ENCODE peak calls at places on chromosome X, in five cellular contexts. One of them, this sample, is unnamed. For H3K4me1, the result is how much of the 10 kb centered on the place peaks cover.

GRCh38 chrX:18883961-18884765 is 99.8 kb downstream of the PHKA2 start:
- DNase-seq in neuronal stem cell: no peak
- DNase-seq in H9: no peak
- DNase-seq in IMR-90: no peak
- DNase-seq in H1: no peak
- DNase-seq in this sample: no peak

GRCh38 chrX:46444011-46444410 is 101.2 kb downstream of the ZNF674 start:
- DNase-seq in neuronal stem cell: no peak
- DNase-seq in H9: no peak
- DNase-seq in IMR-90: peak
- DNase-seq in H1: no peak
- DNase-seq in this sample: peak

GRCh38 chrX:81195712-81196111 is 6.0 kb downstream of the HMGN5 start:
- DNase-seq in neuronal stem cell: peak
- DNase-seq in H9: peak
- DNase-seq in IMR-90: peak
- DNase-seq in H1: no peak
- DNase-seq in this sample: peak

GRCh38 chrX:28039258-28039657 is 58.0 kb upstream of the DCAF8L1 start:
- DNase-seq in neuronal stem cell: no peak
- DNase-seq in H9: no peak
- DNase-seq in IMR-90: no peak
- DNase-seq in H1: no peak
- DNase-seq in this sample: no peak

GRCh38 chrX:125203737-125204578 is 115.7 kb upstream of the TEX13C start:
- DNase-seq in neuronal stem cell: no peak
- DNase-seq in H9: peak
- DNase-seq in IMR-90: no peak
- DNase-seq in H1: no peak
- DNase-seq in this sample: peak

GRCh38 chrX:47501226-47502071 is 18.4 kb upstream of the ZNF41 start:
- DNase-seq in neuronal stem cell: no peak
- DNase-seq in H9: no peak
- DNase-seq in IMR-90: peak
- DNase-seq in H1: no peak
- DNase-seq in this sample: no peak

GRCh38 chrX:113384628-113385027 is 544.0 kb upstream of the AMOT start:
- DNase-seq in neuronal stem cell: no peak
- DNase-seq in H9: no peak
- DNase-seq in IMR-90: peak
- DNase-seq in H1: no peak
- DNase-seq in this sample: no peak

GRCh38 chrX:8815460-8816065 is 14.4 kb upstream of the FAM9A start:
- DNase-seq in neuronal stem cell: peak
- DNase-seq in H9: no peak
- DNase-seq in IMR-90: peak
- DNase-seq in H1: no peak
- DNase-seq in this sample: peak

GRCh38 chrX:12930150-12930549 is 23.7 kb downstream of the TLR8 start:
- DNase-seq in neuronal stem cell: no peak
- DNase-seq in H9: no peak
- DNase-seq in IMR-90: no peak
- DNase-seq in H1: no peak
- DNase-seq in this sample: no peak

GRCh38 chrX:3743821-3744439 is 30.5 kb upstream of the PRKX start:
- DNase-seq in neuronal stem cell: no peak
- DNase-seq in H9: no peak
- DNase-seq in IMR-90: no peak
- DNase-seq in H1: no peak
- DNase-seq in this sample: no peak

GRCh38 chrX:150155396-150156048 is 207.6 kb upstream of the MAMLD1 start:
- DNase-seq in neuronal stem cell: no peak
- DNase-seq in H9: no peak
- DNase-seq in IMR-90: peak
- DNase-seq in H1: no peak
- DNase-seq in this sample: no peak

GRCh38 chrX:23937100-23937499 is 29.3 kb downstream of the CXorf58 start:
- DNase-seq in neuronal stem cell: no peak
- DNase-seq in H9: no peak
- DNase-seq in IMR-90: peak
- DNase-seq in H1: no peak
- DNase-seq in this sample: no peak

GRCh38 chrX:1443496-1444075 is 9.1 kb downstream of the ASMTL start:
- DNase-seq in neuronal stem cell: no peak
- DNase-seq in H9: peak
- DNase-seq in IMR-90: no peak
- DNase-seq in H1: no peak
- DNase-seq in this sample: no peak

GRCh38 chrX:96436105-96436504 is 248.5 kb upstream of the DIAPH2 start:
- DNase-seq in neuronal stem cell: no peak
- DNase-seq in H9: no peak
- DNase-seq in IMR-90: peak
- DNase-seq in H1: no peak
- DNase-seq in this sample: no peak

GRCh38 chrX:38929966-38930421 is 128.7 kb downstream of the MID1IP1 start:
- DNase-seq in neuronal stem cell: no peak
- DNase-seq in H9: no peak
- DNase-seq in IMR-90: peak
- DNase-seq in H1: no peak
- DNase-seq in this sample: no peak

GRCh38 chrX:68498508-68499379 is at the start of gene YIPF6:
- DNase-seq in neuronal stem cell: peak
- DNase-seq in H9: peak
- DNase-seq in IMR-90: peak
- DNase-seq in H1: peak
- DNase-seq in this sample: peak

GRCh38 chrX:132791725-132792124 is 166.7 kb downstream of the HS6ST2 start:
- DNase-seq in neuronal stem cell: no peak
- DNase-seq in H9: no peak
- DNase-seq in IMR-90: no peak
- DNase-seq in H1: no peak
- DNase-seq in this sample: no peak

GRCh38 chrX:1475881-1476280 is 23.2 kb upstream of the ASMTL start:
- DNase-seq in neuronal stem cell: no peak
- DNase-seq in H9: no peak
- DNase-seq in IMR-90: no peak
- DNase-seq in H1: no peak
- DNase-seq in this sample: no peak

GRCh38 chrX:37349131-37350033 is at the start of gene PRRG1:
- DNase-seq in neuronal stem cell: peak
- DNase-seq in H9: peak
- DNase-seq in IMR-90: peak
- DNase-seq in H1: peak
- DNase-seq in this sample: peak

GRCh38 chrX:37353646-37354045 is 4.5 kb downstream of the PRRG1 start:
- DNase-seq in neuronal stem cell: no peak
- DNase-seq in H9: no peak
- DNase-seq in IMR-90: no peak
- DNase-seq in H1: no peak
- DNase-seq in this sample: no peak

GRCh38 chrX:37347420-37347819 is 1.7 kb upstream of the PRRG1 start:
- DNase-seq in neuronal stem cell: no peak
- DNase-seq in H9: no peak
- DNase-seq in IMR-90: peak
- DNase-seq in H1: no peak
- DNase-seq in this sample: peak

GRCh38 chrX:37350034-37350365 is 836 bp downstream of the PRRG1 start:
- DNase-seq in neuronal stem cell: no peak
- DNase-seq in H9: no peak
- DNase-seq in IMR-90: peak
- DNase-seq in H1: no peak
- DNase-seq in this sample: no peak

GRCh38 chrX:37348237-37349130 is 680 bp upstream of the PRRG1 start:
- DNase-seq in neuronal stem cell: peak
- DNase-seq in H9: no peak
- DNase-seq in IMR-90: peak
- DNase-seq in H1: no peak
- DNase-seq in this sample: no peak
- H2AK5ac ChIP-seq in neuronal stem cell: no peak
- H2AK5ac ChIP-seq in H9: no peak
- H2AK5ac ChIP-seq in IMR-90: peak
- H2AK5ac ChIP-seq in H1: no peak
- H2AK5ac ChIP-seq in this sample: no peak

GRCh38 chrX:63453571-63453970 is 102.4 kb upstream of the SPIN4 start:
- DNase-seq in neuronal stem cell: no peak
- DNase-seq in H9: no peak
- DNase-seq in IMR-90: no peak
- DNase-seq in H1: no peak
- DNase-seq in this sample: no peak
- H3K9ac ChIP-seq in neuronal stem cell: no peak
- H3K9ac ChIP-seq in H9: no peak
- H3K9ac ChIP-seq in IMR-90: no peak
- H3K9ac ChIP-seq in H1: no peak
- H3K9ac ChIP-seq in this sample: no peak

GRCh38 chrX:74593593-74593992 is 20.8 kb downstream of the RLIM start:
- DNase-seq in neuronal stem cell: no peak
- DNase-seq in H9: no peak
- DNase-seq in IMR-90: no peak
- DNase-seq in H1: no peak
- DNase-seq in this sample: no peak
- H3K4me1 ChIP-seq in neuronal stem cell: under half
- H3K4me1 ChIP-seq in H9: under half
- H3K4me1 ChIP-seq in IMR-90: under half
- H3K4me1 ChIP-seq in H1: under half
- H3K4me1 ChIP-seq in this sample: under half

GRCh38 chrX:154602226-154602625 is 16.9 kb downstream of the CTAG1B start:
- DNase-seq in neuronal stem cell: no peak
- DNase-seq in H9: no peak
- DNase-seq in IMR-90: no peak
- DNase-seq in H1: no peak
- DNase-seq in this sample: no peak

GRCh38 chrX:154598656-154599055 is 13.7 kb downstream of the CTAG1A start:
- DNase-seq in neuronal stem cell: no peak
- DNase-seq in H9: no peak
- DNase-seq in IMR-90: no peak
- DNase-seq in H1: no peak
- DNase-seq in this sample: no peak

GRCh38 chrX:154600962-154601374 is 16.0 kb downstream of the CTAG1A start:
- DNase-seq in neuronal stem cell: no peak
- DNase-seq in H9: no peak
- DNase-seq in IMR-90: no peak
- DNase-seq in H1: no peak
- DNase-seq in this sample: peak

GRCh38 chrX:154597221-154597620 is 12.3 kb downstream of the CTAG1A start:
- DNase-seq in neuronal stem cell: no peak
- DNase-seq in H9: no peak
- DNase-seq in IMR-90: no peak
- DNase-seq in H1: no peak
- DNase-seq in this sample: peak

DNA sequence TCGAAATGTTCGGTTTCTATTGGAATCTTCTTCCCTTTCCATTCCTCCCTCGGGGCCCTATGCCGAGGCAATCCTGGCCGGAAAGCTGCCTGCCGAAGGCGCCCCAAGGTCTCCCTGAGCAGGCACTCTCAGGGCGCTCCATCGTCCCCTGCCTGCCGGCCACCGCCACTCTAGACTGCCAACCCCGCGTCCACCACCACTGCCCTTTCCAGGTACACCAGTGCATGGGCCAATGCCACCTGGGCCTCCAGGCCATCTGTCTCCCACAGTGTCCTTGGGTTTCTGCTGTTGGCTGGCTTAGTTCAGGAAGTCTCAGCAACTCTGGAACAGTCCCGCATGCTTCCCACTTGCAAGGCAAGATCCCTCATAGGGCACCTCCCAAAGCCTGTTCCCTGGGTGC is 14.6 kb downstream of the CTAG1A start:
- DNase-seq in neuronal stem cell: no peak
- DNase-seq in H9: no peak
- DNase-seq in IMR-90: no peak
- DNase-seq in H1: no peak
- DNase-seq in this sample: no peak
- H2AK5ac ChIP-seq in neuronal stem cell: no peak
- H2AK5ac ChIP-seq in H9: no peak
- H2AK5ac ChIP-seq in IMR-90: no peak
- H2AK5ac ChIP-seq in H1: no peak
- H2AK5ac ChIP-seq in this sample: no peak

DNA sequence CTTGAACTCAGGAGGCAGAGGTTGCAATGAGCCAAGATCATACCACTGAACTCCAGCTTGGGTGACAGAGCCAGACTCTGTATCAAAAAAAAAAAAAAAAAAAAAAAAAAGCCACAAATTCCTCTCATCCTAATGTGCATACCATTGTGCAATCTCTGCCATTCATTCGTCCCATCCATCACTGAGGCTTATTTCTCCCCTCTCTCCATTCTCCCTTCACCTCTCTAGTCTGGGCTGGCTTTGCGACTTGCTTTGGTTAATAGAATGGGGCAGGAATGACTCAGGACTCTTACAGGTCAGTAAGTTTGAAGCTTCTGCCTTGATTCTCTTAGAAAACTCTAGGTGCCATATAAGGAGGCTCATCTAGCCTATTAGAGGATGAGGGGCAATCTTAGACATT is 60.3 kb upstream of the DDX3X start:
- DNase-seq in neuronal stem cell: no peak
- DNase-seq in H9: no peak
- DNase-seq in IMR-90: no peak
- DNase-seq in H1: no peak
- DNase-seq in this sample: no peak
- H3K9ac ChIP-seq in neuronal stem cell: no peak
- H3K9ac ChIP-seq in H9: no peak
- H3K9ac ChIP-seq in IMR-90: no peak
- H3K9ac ChIP-seq in H1: no peak
- H3K9ac ChIP-seq in this sample: no peak

This sample was measured in mesendoderm.